ENCODE peak calls at places on chromosomes 2 and 18, in six cellular contexts. P is K562, A is WTC11, S is HepG2, Y is GM12878, L is H1. T is an unnamed sample.

GRCh38 chr2:188971316-188971930 is 2.8 kb upstream of the COL3A1 start:
- DNase-seq in Y (no peak), P (no peak), L (no peak), A (no peak), S (no peak), T (no peak)

GRCh38 chr2:189318761-189319160 is 122.5 kb upstream of the WDR75 start:
- DNase-seq in Y (no peak), S (no peak), P (no peak), L (no peak), A (no peak), T (no peak)

GRCh38 chr2:37615808-37616673 is 55.4 kb downstream of the CDC42EP3 start:
- DNase-seq in Y (no peak), L (no peak), S (no peak), A (no peak), P (no peak), T (no peak)

GRCh38 chr2:142178604-142179003 is 47.8 kb upstream of the LRP1B start:
- DNase-seq in L (no peak), P (no peak), S (no peak), A (no peak), Y (no peak), T (no peak)

GRCh38 chr2:155895016-155895415 is 437.5 kb downstream of the NR4A2 start:
- DNase-seq in L (no peak), A (no peak), S (no peak), P (no peak), Y (no peak), T (no peak)

GRCh38 chr18:46331316-46331715 is 227.1 kb downstream of the HAUS1 start:
- DNase-seq in A (no peak), L (no peak), Y (no peak), P (no peak), S (peak), T (no peak)

GRCh38 chr2:168801961-168802824 is at the start of gene NOSTRIN:
- DNase-seq in Y (no peak), A (no peak), L (no peak), S (peak), P (peak), T (peak)

GRCh38 chr2:237674731-237675276 is 47.4 kb downstream of the LRRFIP1 start:
- DNase-seq in A (peak), L (no peak), S (peak), P (no peak), Y (peak), T (no peak)

GRCh38 chr2:231611273-231612198 is 18.9 kb downstream of the TEX44 start:
- DNase-seq in S (peak), A (peak), Y (no peak), P (peak), L (no peak), T (peak)

GRCh38 chr2:46344696-46345095 is 47.5 kb downstream of the EPAS1 start:
- DNase-seq in P (no peak), S (no peak), A (no peak), Y (no peak), L (no peak), T (no peak)

GRCh38 chr2:105843797-105844374 is 99.2 kb downstream of the NCK2 start:
- DNase-seq in P (no peak), S (peak), L (no peak), Y (no peak), A (no peak), T (no peak)
- TF ChIP-seq SP1 in P (no peak), S (no peak), L (no peak), Y (no peak), A (no peak), T (no peak)

DNA sequence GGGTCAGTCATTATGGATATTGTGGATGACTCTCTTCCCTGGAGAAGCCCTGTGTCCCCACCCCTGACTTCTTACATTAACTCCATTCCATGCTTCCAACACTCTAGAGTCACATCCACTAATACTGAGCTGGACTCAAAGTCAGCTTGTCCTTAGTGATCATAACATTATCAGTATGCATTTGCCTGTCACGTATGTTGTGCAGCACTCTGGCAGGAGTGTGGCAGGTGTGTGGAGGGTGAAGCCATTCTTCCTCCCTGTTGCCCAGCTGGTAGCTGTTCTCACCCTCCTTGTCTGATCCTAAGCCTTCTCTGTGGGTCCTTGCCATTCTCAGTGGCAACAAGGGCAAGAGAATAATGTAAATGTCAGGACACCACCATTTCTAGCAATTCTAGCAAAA is 334.1 kb upstream of the RAB6C start:
- DNase-seq in Y (no peak), S (no peak), P (no peak), L (no peak), A (no peak), T (no peak)
- TF ChIP-seq CTCF in Y (no peak), S (no peak), P (no peak), L (no peak), A (no peak), T (no peak)

GRCh38 chr2:233486778-233487552 is 79.6 kb downstream of the USP40 start:
- DNase-seq in L (no peak), A (no peak), P (no peak), S (peak), Y (no peak), T (no peak)
- TF ChIP-seq SP1 in L (no peak), A (no peak), P (no peak), S (no peak), Y (no peak), T (no peak)

GRCh38 chr2:190382851-190383250 is 25.3 kb upstream of the MFSD6 start:
- DNase-seq in S (peak), A (no peak), L (no peak), Y (peak), P (peak), T (peak)
- TF ChIP-seq CTCF in S (peak), A (no peak), L (peak), Y (peak), P (peak), T (peak)

GRCh38 chr18:48374423-48375149 is 34.6 kb downstream of the ZBTB7C start:
- DNase-seq in L (no peak), A (no peak), P (no peak), Y (no peak), S (no peak), T (no peak)
- TF ChIP-seq SP1 in L (no peak), A (no peak), P (no peak), Y (no peak), S (no peak), T (no peak)

T was measured in HCT116.